ENCODE peak calls at places on chromosomes 13 and 19, in four cellular contexts. F, U, S and O are unnamed samples.

GRCh38 chr13:42905542-42905941 is 86.5 kb downstream of the EPSTI1 start:
- DNase-seq in F (no peak), U (no peak), S (no peak), O (no peak)

GRCh38 chr19:50377051-50377441 is 789 bp downstream of the NR1H2 start:
- DNase-seq in F (no peak), U (peak; percentile 90), S (no peak), O (peak; percentile 48)

GRCh38 chr13:47841131-47841530 is 159.9 kb downstream of the SUCLA2 start:
- DNase-seq in F (no peak), U (no peak), S (no peak), O (no peak)

GRCh38 chr13:104571161-104571889 is 1505.1 kb upstream of the SLC10A2 start:
- DNase-seq in F (peak; percentile 75), U (peak; percentile 32), S (no peak), O (no peak)

GRCh38 chr13:22893149-22893548 is 287.6 kb upstream of the SGCG start:
- DNase-seq in F (no peak), U (no peak), S (no peak), O (no peak)

GRCh38 chr13:50401721-50402510 is 386.7 kb downstream of the KCNRG start:
- DNase-seq in F (no peak), U (no peak), S (no peak), O (no peak)

GRCh38 chr19:55443045-55443823 is at the start of gene SHISA7:
- DNase-seq in F (no peak), U (peak; percentile 58), S (no peak), O (no peak)

GRCh38 chr19:29690842-29691241 is 24.2 kb downstream of the C19orf12 start:
- DNase-seq in F (peak; percentile 74), U (peak; percentile 39), S (peak; percentile 39), O (no peak)

GRCh38 chr19:3046621-3047306 is 15.5 kb downstream of the TLE5 start:
- DNase-seq in F (peak; percentile 74), U (peak; percentile 81), S (no peak), O (no peak)

GRCh38 chr13:114068723-114069322 is 63.6 kb downstream of the RASA3 start:
- DNase-seq in F (no peak), U (no peak), S (no peak), O (no peak)

GRCh38 chr19:3699071-3699740 is 1.1 kb downstream of the PIP5K1C start:
- DNase-seq in F (no peak), U (no peak), S (peak; percentile 27), O (no peak)

GRCh38 chr19:53905787-53906186 is 3.3 kb upstream of the CACNG7 start:
- DNase-seq in F (no peak), U (no peak), S (no peak), O (no peak)

GRCh38 chr13:61350351-61350750 is 65.3 kb downstream of the PCDH20 start:
- DNase-seq in F (no peak), U (no peak), S (no peak), O (no peak)

GRCh38 chr13:29758591-29759114 is 91.8 kb downstream of the UBL3 start:
- DNase-seq in F (no peak), U (no peak), S (peak; percentile 36), O (no peak)

GRCh38 chr13:38223093-38223492 is 126.6 kb upstream of the UFM1 start:
- DNase-seq in F (no peak), U (peak; percentile 18), S (no peak), O (no peak)

GRCh38 chr19:1811472-1811894 is 593 bp downstream of the ATP8B3 start:
- DNase-seq in F (no peak), U (peak; percentile 2), S (peak; percentile 41), O (peak; percentile 37)

GRCh38 chr19:53086949-53087348 is 16.3 kb downstream of the ZNF160 start:
- DNase-seq in F (no peak), U (no peak), S (no peak), O (no peak)